ENCODE peak calls at places on chromosomes 6 and 20, in five cellular contexts. X is cardiac fibroblast; D is mammary epithelial cell; V is CD8-positive, alpha-beta T cell; U is BJ. T is an unnamed sample.

GRCh38 chr20:57061058-57061900 is 205.2 kb downstream of the BMP7 start:
- DNase-seq in X (peak), D (peak), V (no peak), U (no peak), T (no peak)

GRCh38 chr6:6803180-6803978 is 214.9 kb downstream of the LY86 start:
- DNase-seq in X (no peak), D (peak), V (no peak), U (no peak), T (no peak)

GRCh38 chr6:158938811-158939254 is 61.2 kb downstream of the RSPH3 start:
- DNase-seq in X (no peak), D (no peak), V (peak), U (no peak), T (no peak)

GRCh38 chr6:149750136-149750609 is 632 bp downstream of the PCMT1 start:
- DNase-seq in X (peak), D (peak), V (peak), U (no peak), T (no peak)

GRCh38 chr6:113539202-113539601 is 317.9 kb upstream of the MARCKS start:
- DNase-seq in X (no peak), D (no peak), V (no peak), U (no peak), T (no peak)

GRCh38 chr20:41468994-41469600 is 102.5 kb upstream of the EMILIN3 start:
- DNase-seq in X (no peak), D (no peak), V (no peak), U (no peak), T (no peak)

GRCh38 chr20:40741507-40742106 is 52.6 kb upstream of the MAFB start:
- DNase-seq in X (peak), D (peak), V (peak), U (no peak), T (no peak)

GRCh38 chr6:146914563-146915483 is 289.4 kb upstream of the STXBP5 start:
- DNase-seq in X (peak), D (peak), V (no peak), U (peak), T (peak)

GRCh38 chr6:27720607-27721580 is 191.3 kb downstream of the OR2B2 start:
- DNase-seq in X (peak), D (peak), V (no peak), U (no peak), T (no peak)

GRCh38 chr6:64034331-64034730 is 398.7 kb downstream of the PHF3 start:
- DNase-seq in X (no peak), D (no peak), V (no peak), U (no peak), T (no peak)

GRCh38 chr6:7454696-7455095 is 65.1 kb downstream of the RIOK1 start:
- DNase-seq in X (no peak), D (no peak), V (no peak), U (no peak), T (no peak)

GRCh38 chr6:5004373-5005037 is 668 bp upstream of the RPP40 start:
- DNase-seq in X (peak), D (peak), V (no peak), U (no peak), T (no peak)

GRCh38 chr6:39892490-39893129 is 41.7 kb downstream of the MOCS1 start:
- DNase-seq in X (peak), D (peak), V (no peak), U (no peak), T (peak)

GRCh38 chr20:19552144-19552895 is 205.7 kb upstream of the RIN2 start:
- DNase-seq in X (peak), D (peak), V (no peak), U (no peak), T (no peak)

GRCh38 chr6:35052694-35053565 is 88.2 kb downstream of the TCP11 start:
- DNase-seq in X (peak), D (no peak), V (no peak), U (no peak), T (no peak)

GRCh38 chr6:32163559-32164258 is 686 bp upstream of the EGFL8 start:
- DNase-seq in X (no peak), D (no peak), V (no peak), U (no peak), T (no peak)

GRCh38 chr6:169530762-169531143 is 171.1 kb downstream of the WDR27 start:
- DNase-seq in X (no peak), D (no peak), V (no peak), U (no peak), T (no peak)

GRCh38 chr20:48292806-48293205 is 507.5 kb upstream of the SULF2 start:
- DNase-seq in X (no peak), D (no peak), V (no peak), U (no peak), T (no peak)